ENCODE peak calls at places on chromosomes 16 and 17, in six cellular contexts. C, K, U, S, H and R are unnamed samples.

GRCh38 chr17:39576187-39576586 is 31.5 kb downstream of the NEUROD2 start:
- DNase-seq in C (no peak), K (no peak), U (no peak), S (no peak), H (no peak), R (no peak)

GRCh38 chr17:76336756-76337412 is 16.8 kb downstream of the PRPSAP1 start:
- DNase-seq in C (no peak), K (no peak), U (no peak), S (no peak), H (no peak), R (no peak)

GRCh38 chr16:30850246-30850645 is 43.6 kb downstream of the BCL7C start:
- DNase-seq in C (no peak), K (no peak), U (no peak), S (no peak), H (no peak), R (no peak)

GRCh38 chr17:6532441-6532885 is 23.9 kb downstream of the PITPNM3 start:
- DNase-seq in C (no peak), K (no peak), U (no peak), S (no peak), H (no peak), R (no peak)

GRCh38 chr16:12339686-12340085 is 363.2 kb downstream of the SNX29 start:
- DNase-seq in C (no peak), K (no peak), U (no peak), S (no peak), H (no peak), R (no peak)

GRCh38 chr16:56675685-56676210 is 6.1 kb downstream of the MT1H start:
- DNase-seq in C (no peak), K (no peak), U (no peak), S (no peak), H (no peak), R (peak; percentile 39)

GRCh38 chr17:1234455-1234854 is 35.8 kb upstream of the BHLHA9 start:
- DNase-seq in C (no peak), K (no peak), U (no peak), S (no peak), H (no peak), R (no peak)

GRCh38 chr16:50806099-50807062 is 64.5 kb downstream of the CYLD start:
- DNase-seq in C (peak; percentile 90), K (peak; percentile 64), U (peak; percentile 83), S (peak; percentile 89), H (peak; percentile 86), R (peak; percentile 82)

GRCh38 chr16:19980866-19981265 is 92.8 kb downstream of the GPR139 start:
- DNase-seq in C (no peak), K (no peak), U (no peak), S (no peak), H (no peak), R (no peak)

GRCh38 chr17:66689192-66689591 is 145.7 kb upstream of the CACNG5 start:
- DNase-seq in C (no peak), K (no peak), U (no peak), S (no peak), H (no peak), R (no peak)

GRCh38 chr17:307741-308507 is 44.7 kb downstream of the RPH3AL start:
- DNase-seq in C (peak; percentile 81), K (no peak), U (no peak), S (no peak), H (peak; percentile 78), R (no peak)

GRCh38 chr17:73151888-73152633 is 12.7 kb upstream of the SSTR2 start:
- DNase-seq in C (no peak), K (no peak), U (no peak), S (no peak), H (no peak), R (no peak)

GRCh38 chr17:3843935-3844516 is 2.0 kb downstream of the NCBP3 start:
- DNase-seq in C (no peak), K (no peak), U (no peak), S (no peak), H (peak; percentile 58), R (peak; percentile 44)

GRCh38 chr16:11349599-11350276 is 4.5 kb downstream of the RMI2 start:
- DNase-seq in C (peak; percentile 78), K (no peak), U (peak; percentile 51), S (no peak), H (peak; percentile 37), R (no peak)

GRCh38 chr17:31058958-31059357 is 35.8 kb upstream of the NF1 start:
- DNase-seq in C (no peak), K (no peak), U (no peak), S (no peak), H (no peak), R (no peak)

GRCh38 chr17:52140601-52141000 is 17.9 kb downstream of the CA10 start:
- DNase-seq in C (no peak), K (no peak), U (no peak), S (no peak), H (no peak), R (no peak)

GRCh38 chr17:40618754-40619625 is 28.6 kb downstream of the SMARCE1 start:
- DNase-seq in C (peak; percentile 39), K (no peak), U (peak; percentile 24), S (no peak), H (no peak), R (no peak)

GRCh38 chr16:27243725-27244362 is 24.7 kb downstream of the NSMCE1 start:
- DNase-seq in C (no peak), K (no peak), U (no peak), S (no peak), H (no peak), R (no peak)

GRCh38 chr17:28523876-28524275 is 17.7 kb downstream of the FOXN1 start:
- DNase-seq in C (no peak), K (no peak), U (no peak), S (no peak), H (no peak), R (no peak)

GRCh38 chr16:22887445-22887844 is 73.5 kb downstream of the HS3ST2 start:
- DNase-seq in C (no peak), K (no peak), U (no peak), S (no peak), H (no peak), R (no peak)

GRCh38 chr16:30368122-30368791 is 2.0 kb downstream of the TBC1D10B start:
- DNase-seq in C (no peak), K (no peak), U (no peak), S (no peak), H (no peak), R (no peak)

GRCh38 chr17:4393806-4394205 is 27.3 kb upstream of the UBE2G1 start:
- DNase-seq in C (no peak), K (no peak), U (no peak), S (no peak), H (no peak), R (no peak)

GRCh38 chr16:57916735-57917450 is 54.0 kb downstream of the CNGB1 start:
- DNase-seq in C (no peak), K (no peak), U (no peak), S (no peak), H (no peak), R (no peak)

GRCh38 chr17:2855063-2855600 is 58.9 kb downstream of the RAP1GAP2 start:
- DNase-seq in C (no peak), K (no peak), U (no peak), S (no peak), H (no peak), R (no peak)

DNA sequence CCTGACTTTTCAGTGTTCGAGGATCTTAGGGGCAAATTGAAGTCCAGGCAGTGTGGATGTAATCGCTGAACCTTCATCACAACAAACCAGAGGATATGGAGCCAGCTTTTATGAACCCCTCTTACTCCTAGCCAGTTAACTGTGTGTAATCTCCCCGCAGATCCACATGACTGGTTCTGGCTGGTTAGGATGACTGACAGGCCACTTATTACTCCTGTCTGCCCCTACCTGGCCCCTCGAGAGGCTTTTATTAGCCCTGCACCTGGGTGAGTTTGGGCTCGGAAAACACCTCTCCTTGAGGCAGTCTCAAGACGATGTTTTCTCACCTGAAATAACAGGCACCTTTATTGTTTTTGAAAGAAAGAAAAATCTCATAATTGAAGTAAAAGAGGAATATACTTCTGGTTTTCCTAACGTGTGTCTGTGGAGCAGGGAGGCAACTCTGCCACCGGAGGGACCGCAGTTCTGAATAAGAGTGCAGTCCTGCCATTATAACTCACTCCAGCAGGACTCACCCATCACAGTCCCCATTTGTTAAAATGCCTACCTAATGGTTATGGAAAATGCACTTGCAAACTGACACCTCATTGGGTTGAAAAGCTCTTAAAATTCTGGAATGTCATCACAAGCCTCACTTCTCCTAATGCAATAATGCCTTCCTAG is 291.9 kb upstream of the N4BP1 start:
- DNase-seq in C (no peak), K (no peak), U (no peak), S (no peak), H (no peak), R (no peak)
- TF ChIP-seq CTCF in C (no peak), K (no peak), U (no peak), S (no peak), H (no peak), R (no peak)

GRCh38 chr16:13552062-13552959 is 367.6 kb upstream of the ERCC4 start:
- DNase-seq in C (no peak), K (no peak), U (no peak), S (no peak), H (no peak), R (no peak)
- TF ChIP-seq CTCF in C (no peak), K (no peak), U (no peak), S (no peak), H (no peak), R (no peak)

GRCh38 chr17:59349178-59349577 is 17.7 kb downstream of the YPEL2 start:
- DNase-seq in C (no peak), K (no peak), U (no peak), S (no peak), H (no peak), R (no peak)
- TF ChIP-seq CTCF in C (no peak), K (no peak), U (no peak), S (no peak), H (no peak), R (no peak)

GRCh38 chr16:71929048-71929447 is 33.7 kb downstream of the IST1 start:
- DNase-seq in C (no peak), K (no peak), U (no peak), S (no peak), H (no peak), R (no peak)
- TF ChIP-seq CTCF in C (no peak), K (no peak), U (no peak), S (no peak), H (no peak), R (no peak)

DNA sequence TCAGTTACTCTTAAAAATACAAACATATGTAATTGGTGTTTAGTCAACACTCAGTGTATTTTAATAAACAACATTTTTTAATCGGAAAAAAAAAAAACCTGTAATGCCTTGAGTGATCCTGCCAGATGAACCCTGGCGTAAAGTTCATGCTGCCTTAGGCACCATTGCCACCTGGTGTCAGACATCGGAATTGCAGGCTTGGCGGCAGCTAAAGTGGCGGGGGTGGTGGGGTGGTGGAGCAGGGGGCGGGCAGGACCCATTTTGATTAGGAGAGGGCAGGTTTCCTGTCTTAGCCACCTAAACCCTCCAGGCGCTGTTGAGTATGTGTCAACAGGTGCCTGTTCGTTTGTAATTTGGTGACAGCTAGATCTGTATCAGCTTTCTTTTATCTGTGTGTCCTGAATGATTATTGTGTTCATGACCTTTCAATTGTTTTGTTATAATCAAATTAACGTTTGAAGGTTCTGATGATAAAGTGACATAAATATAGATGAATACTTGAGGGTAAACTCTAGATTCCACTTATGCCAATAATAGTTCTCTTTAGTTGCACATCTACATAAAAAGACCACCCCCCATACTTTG is 588.7 kb downstream of the CDH13 start:
- DNase-seq in C (no peak), K (no peak), U (no peak), S (no peak), H (no peak), R (peak; percentile 3)
- TF ChIP-seq CTCF in C (peak; percentile 52), K (no peak), U (peak; percentile 45), S (peak; percentile 84), H (peak; percentile 47), R (peak; percentile 53)